ENCODE peak calls at places on chromosomes 6 and 20, in four cellular contexts. U, A, E and D are unnamed samples.

GRCh38 chr20:51338692-51339440 is 203.7 kb downstream of the NFATC2 start:
- DNase-seq in A (no peak), E (no peak), U (no peak), D (no peak)

GRCh38 chr20:52217689-52218395 is 26.3 kb upstream of the ZFP64 start:
- DNase-seq in E (no peak), A (no peak), U (no peak), D (no peak)

GRCh38 chr6:134850906-134851305 is 99.0 kb downstream of the ALDH8A1 start:
- DNase-seq in E (no peak), A (no peak), U (no peak), D (no peak)

GRCh38 chr6:46025573-46025972 is 9.9 kb upstream of the CLIC5 start:
- DNase-seq in U (no peak), E (no peak), A (no peak), D (no peak)

GRCh38 chr6:99790679-99791078 is 184.0 kb downstream of the PRDM13 start:
- DNase-seq in A (no peak), U (no peak), E (no peak), D (no peak)

GRCh38 chr20:32360333-32360634 is 2.2 kb downstream of the ASXL1 start:
- DNase-seq in A (no peak), U (no peak), E (no peak), D (no peak)

GRCh38 chr20:4123537-4124225 is 108.3 kb upstream of the RNF24 start:
- DNase-seq in A (no peak), E (no peak), U (no peak), D (no peak)

GRCh38 chr6:34630040-34630439 is 66.5 kb downstream of the ILRUN start:
- DNase-seq in A (no peak), U (peak), E (no peak), D (no peak)

GRCh38 chr6:155347800-155348199 is 33.5 kb upstream of the TFB1M start:
- DNase-seq in U (no peak), A (no peak), E (no peak), D (no peak)

GRCh38 chr20:17671051-17671450 is 11.0 kb downstream of the RRBP1 start:
- DNase-seq in E (no peak), A (no peak), U (no peak), D (no peak)

GRCh38 chr20:52103911-52104545 is 87.6 kb downstream of the ZFP64 start:
- DNase-seq in E (no peak), A (no peak), U (no peak), D (no peak)

GRCh38 chr20:25739615-25740320 is 43.1 kb upstream of the ZNF337 start:
- DNase-seq in A (no peak), E (no peak), U (no peak), D (no peak)

GRCh38 chr20:38353298-38353697 is 7.0 kb downstream of the LBP start:
- DNase-seq in U (no peak), E (no peak), A (no peak), D (no peak)

GRCh38 chr20:1505361-1505760 is 14.1 kb upstream of the SIRPB2 start:
- DNase-seq in A (no peak), E (no peak), U (peak), D (no peak)

GRCh38 chr6:162917506-162917905 is 189.7 kb downstream of the PACRG start:
- DNase-seq in A (no peak), E (no peak), U (no peak), D (no peak)

GRCh38 chr6:87274660-87275273 is 47.6 kb upstream of the SMIM8 start:
- DNase-seq in U (no peak), A (peak), E (no peak), D (no peak)

GRCh38 chr20:768426-768978 is at the start of gene SLC52A3:
- DNase-seq in U (peak), A (peak), E (no peak), D (no peak)

GRCh38 chr20:63495771-63496403 is 3.0 kb downstream of the EEF1A2 start:
- DNase-seq in E (no peak), A (peak), U (peak), D (peak)

GRCh38 chr6:137775720-137776119 is 91.3 kb upstream of the TNFAIP3 start:
- DNase-seq in A (no peak), U (no peak), E (no peak), D (no peak)

GRCh38 chr6:6654599-6655575 is 66.4 kb downstream of the LY86 start:
- DNase-seq in U (no peak), E (peak), A (peak), D (no peak)

GRCh38 chr6:44428682-44429081 is 41.2 kb downstream of the CDC5L start:
- DNase-seq in E (no peak), A (no peak), U (no peak), D (no peak)

GRCh38 chr6:37614059-37614940 is 83.4 kb downstream of the MDGA1 start:
- DNase-seq in E (no peak), U (no peak), A (no peak), D (no peak)

GRCh38 chr6:118776607-118777549 is 117.1 kb upstream of the ASF1A start:
- DNase-seq in E (peak), U (peak), A (no peak), D (no peak)

GRCh38 chr20:48706710-48707339 is 121.0 kb downstream of the PREX1 start:
- DNase-seq in U (no peak), E (no peak), A (peak), D (no peak)

GRCh38 chr6:31632279-31632946 is 11.9 kb downstream of the PRRC2A start:
- DNase-seq in E (no peak), U (no peak), A (peak), D (no peak)

GRCh38 chr6:22106445-22106844 is 190.4 kb downstream of the PRL start:
- DNase-seq in A (no peak), U (no peak), E (no peak), D (no peak)

GRCh38 chr20:60695223-60695622 is 556.8 kb upstream of the CDH4 start:
- DNase-seq in E (no peak), U (peak), A (no peak), D (no peak)

GRCh38 chr6:146700078-146700686 is 101.4 kb downstream of the ADGB start:
- DNase-seq in E (peak), U (peak), A (peak), D (peak)

GRCh38 chr6:93177451-93177850 is 241.9 kb downstream of the EPHA7 start:
- DNase-seq in A (no peak), E (no peak), U (no peak), D (no peak)